ENCODE peak calls at places on chromosomes 3 and 15, in six cellular contexts. Y, R, L, V, B and Q are unnamed samples.

GRCh38 chr3:142501004-142501926 is 53.4 kb upstream of the XRN1 start:
- DNase-seq in Y (no peak), R (no peak), L (no peak), V (no peak), B (peak; percentile 28), Q (no peak)

GRCh38 chr3:139303216-139303615 is 40.6 kb upstream of the MRPS22 start:
- DNase-seq in Y (no peak), R (no peak), L (no peak), V (no peak), B (no peak), Q (no peak)

GRCh38 chr3:108472011-108472591 is 38.3 kb downstream of the MYH15 start:
- DNase-seq in Y (no peak), R (no peak), L (no peak), V (no peak), B (peak; percentile 85), Q (no peak)

GRCh38 chr3:63937661-63938651 is 25.8 kb upstream of the SCAANT1 start:
- DNase-seq in Y (no peak), R (no peak), L (no peak), V (peak; percentile 79), B (no peak), Q (peak; percentile 23)

GRCh38 chr3:68972358-68972979 is 40.1 kb upstream of the TAFA4 start:
- DNase-seq in Y (peak; percentile 89), R (no peak), L (peak; percentile 63), V (peak; percentile 45), B (peak; percentile 50), Q (peak; percentile 62)

GRCh38 chr15:92116320-92116719 is 262.8 kb downstream of the SLCO3A1 start:
- DNase-seq in Y (no peak), R (no peak), L (no peak), V (no peak), B (no peak), Q (no peak)

GRCh38 chr15:88454867-88455810 is 12.0 kb downstream of the MRPL46 start:
- DNase-seq in Y (peak; percentile 89), R (peak; percentile 48), L (peak; percentile 68), V (peak; percentile 64), B (peak; percentile 46), Q (peak; percentile 83)

GRCh38 chr3:63354160-63354559 is 76.1 kb downstream of the SYNPR start:
- DNase-seq in Y (no peak), R (no peak), L (no peak), V (no peak), B (no peak), Q (no peak)

GRCh38 chr15:98501192-98501591 is 147.1 kb upstream of the IGF1R start:
- DNase-seq in Y (no peak), R (no peak), L (no peak), V (no peak), B (no peak), Q (no peak)

GRCh38 chr3:16334909-16335308 is 69.9 kb downstream of the OXNAD1 start:
- DNase-seq in Y (no peak), R (no peak), L (no peak), V (no peak), B (no peak), Q (no peak)

GRCh38 chr3:53100818-53101466 is 29.3 kb downstream of the RFT1 start:
- DNase-seq in Y (no peak), R (no peak), L (peak; percentile 18), V (no peak), B (no peak), Q (no peak)
- TF ChIP-seq CTCF in Y (no peak), R (no peak), L (no peak), V (no peak), B (no peak), Q (no peak)

GRCh38 chr15:79680721-79681120 is 216.1 kb downstream of the MTHFS start:
- DNase-seq in Y (no peak), R (no peak), L (no peak), V (no peak), B (peak; percentile 80), Q (no peak)
- H3K4me3 ChIP-seq in Y (no peak overlapping the region), R (no peak overlapping the region), L (no peak overlapping the region), V (no peak overlapping the region), B (no peak overlapping the region), Q (no peak overlapping the region)

GRCh38 chr3:121834734-121835709 is at the start of the genes EAF2 and IQCB1:
- DNase-seq in Y (peak; percentile 97), R (peak; percentile 96), L (peak; percentile 96), V (peak; percentile 98), B (peak; percentile 91), Q (peak; percentile 98)
- TF ChIP-seq CTCF in Y (no peak), R (peak; percentile 10), L (peak; percentile 23), V (no peak), B (no peak), Q (peak; percentile 21)

DNA sequence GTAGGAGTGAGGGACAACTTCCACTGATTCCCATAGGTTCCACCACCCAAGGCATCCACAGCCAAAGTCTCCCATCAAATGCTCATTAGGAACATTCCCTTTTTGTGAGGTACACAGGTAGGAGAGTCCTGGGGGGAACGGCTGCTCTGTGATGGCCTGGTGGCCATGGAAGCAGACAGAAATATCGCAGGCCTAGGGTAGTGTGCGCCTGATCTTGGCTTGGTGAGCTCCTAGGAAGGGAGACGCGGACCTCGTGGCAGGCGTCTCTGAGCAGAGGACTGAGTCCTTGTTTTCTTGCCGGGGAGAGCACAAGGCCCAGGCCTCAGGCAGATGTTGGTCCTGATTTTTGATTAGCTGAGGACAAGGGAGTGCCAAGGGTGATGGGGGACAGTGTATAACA is 99.5 kb downstream of the SNRPN start:
- DNase-seq in Y (no peak), R (peak; percentile 10), L (no peak), V (peak; percentile 9), B (no peak), Q (no peak)
- H3K4me3 ChIP-seq in Y (no peak overlapping the region), R (no peak overlapping the region), L (no peak overlapping the region), V (no peak overlapping the region), B (no peak overlapping the region), Q (no peak overlapping the region)

GRCh38 chr15:42138968-42139386 is 17.5 kb downstream of the PLA2G4F start:
- DNase-seq in Y (no peak), R (no peak), L (no peak), V (peak; percentile 53), B (no peak), Q (no peak)
- TF ChIP-seq CTCF in Y (no peak), R (no peak), L (no peak), V (no peak), B (no peak), Q (no peak)

DNA sequence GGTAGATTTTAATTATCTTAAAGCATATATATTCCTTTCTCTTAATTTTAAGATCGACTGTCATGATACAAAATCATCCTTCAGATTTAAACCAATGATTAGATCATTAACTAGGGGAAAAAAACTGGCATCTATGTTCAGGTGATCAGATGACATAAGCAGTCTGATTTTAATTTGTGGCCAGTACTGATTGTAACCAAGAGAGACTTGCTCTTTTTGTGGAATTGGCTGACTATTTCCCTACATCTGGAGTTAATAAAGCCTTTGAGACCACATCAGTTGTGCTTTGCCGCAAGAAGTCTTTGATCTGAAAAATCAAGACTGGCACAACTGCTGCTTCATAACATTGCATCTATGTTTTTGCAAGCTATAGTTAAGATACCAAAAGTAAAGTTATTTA is 148.4 kb upstream of the CGNL1 start:
- DNase-seq in Y (no peak), R (no peak), L (peak; percentile 25), V (no peak), B (no peak), Q (no peak)
- H3K4me3 ChIP-seq in Y (no peak overlapping the region), R (no peak overlapping the region), L (no peak overlapping the region), V (no peak overlapping the region), B (no peak overlapping the region), Q (no peak overlapping the region)

GRCh38 chr3:172276103-172276502 is 172.2 kb downstream of the GHSR start:
- DNase-seq in Y (no peak), R (no peak), L (no peak), V (no peak), B (no peak), Q (peak; percentile 31)
- TF ChIP-seq CTCF in Y (no peak), R (no peak), L (no peak), V (peak; percentile 7), B (peak; percentile 6), Q (peak; percentile 48)

GRCh38 chr3:27714101-27714526 is 8.0 kb downstream of the EOMES start:
- DNase-seq in Y (peak; percentile 30), R (no peak), L (no peak), V (no peak), B (no peak), Q (no peak)
- H3K4me3 ChIP-seq in Y (peak overlapping the region; percentile 55), R (peak overlapping the region; percentile 40), L (no peak overlapping the region), V (peak overlapping the region; percentile 40), B (no peak overlapping the region), Q (no peak overlapping the region)